ENCODE peak calls at places on chromosomes 16 and 17, in seven cellular contexts. E is fibroblast of the aortic adventitia, Z is prostate gland, S is sigmoid colon, G is lower leg skin, Y is HCT116, T is PC-9. O is an unnamed sample.

GRCh38 chr16:31185339-31185738 is 5.4 kb downstream of the FUS start:
- DNase-seq in E (no peak), Z (no peak), S (no peak), G (no peak), Y (no peak), T (no peak), O (no peak)

GRCh38 chr16:85316944-85317343 is 204.7 kb upstream of the CIBAR2 start:
- DNase-seq in E (no peak), Z (no peak), S (no peak), G (no peak), Y (no peak), T (no peak), O (no peak)

GRCh38 chr17:46964315-46965265 is 14.5 kb downstream of the RPRML start:
- DNase-seq in E (peak; percentile 40), Z (no peak), S (peak; percentile 9), G (no peak), Y (no peak), T (no peak), O (no peak)

GRCh38 chr17:29608986-29609385 is 13.7 kb downstream of the CORO6 start:
- DNase-seq in E (no peak), Z (no peak), S (peak; percentile 63), G (no peak), Y (no peak), T (no peak), O (no peak)

GRCh38 chr16:13554020-13554419 is 365.9 kb upstream of the ERCC4 start:
- DNase-seq in E (no peak), Z (no peak), S (no peak), G (no peak), Y (no peak), T (no peak), O (no peak)

GRCh38 chr16:85197611-85198566 is 85.6 kb upstream of the CIBAR2 start:
- DNase-seq in E (no peak), Z (no peak), S (no peak), G (no peak), Y (no peak), T (no peak), O (no peak)

GRCh38 chr17:1871743-1872142 is 41.9 kb downstream of the RPA1 start:
- DNase-seq in E (no peak), Z (no peak), S (no peak), G (no peak), Y (no peak), T (no peak), O (no peak)

GRCh38 chr17:33989357-33990148 is 265.5 kb upstream of the CCL2 start:
- DNase-seq in E (no peak), Z (no peak), S (no peak), G (no peak), Y (no peak), T (no peak), O (no peak)

GRCh38 chr16:56936950-56937349 is 5.0 kb downstream of the HERPUD1 start:
- DNase-seq in E (peak; percentile 35), Z (no peak), S (no peak), G (no peak), Y (no peak), T (no peak), O (no peak)

GRCh38 chr16:8751481-8752311 is 45.7 kb downstream of the TMEM186 start:
- DNase-seq in E (peak; percentile 70), Z (no peak), S (peak; percentile 24), G (no peak), Y (peak; percentile 12), T (peak; percentile 69), O (peak; percentile 26)

GRCh38 chr16:3654249-3654991 is at the start of gene DNASE1:
- DNase-seq in E (peak; percentile 52), Z (no peak), S (peak; percentile 71), G (peak; percentile 89), Y (peak; percentile 47), T (no peak), O (no peak)
- H3K4me3 ChIP-seq in E (no peak within 1 kb of the TSS), Z (no peak within 1 kb of the TSS), S (no peak within 1 kb of the TSS), G (no peak within 1 kb of the TSS), Y (no peak within 1 kb of the TSS), T (no peak within 1 kb of the TSS), O (no peak within 1 kb of the TSS)

DNA sequence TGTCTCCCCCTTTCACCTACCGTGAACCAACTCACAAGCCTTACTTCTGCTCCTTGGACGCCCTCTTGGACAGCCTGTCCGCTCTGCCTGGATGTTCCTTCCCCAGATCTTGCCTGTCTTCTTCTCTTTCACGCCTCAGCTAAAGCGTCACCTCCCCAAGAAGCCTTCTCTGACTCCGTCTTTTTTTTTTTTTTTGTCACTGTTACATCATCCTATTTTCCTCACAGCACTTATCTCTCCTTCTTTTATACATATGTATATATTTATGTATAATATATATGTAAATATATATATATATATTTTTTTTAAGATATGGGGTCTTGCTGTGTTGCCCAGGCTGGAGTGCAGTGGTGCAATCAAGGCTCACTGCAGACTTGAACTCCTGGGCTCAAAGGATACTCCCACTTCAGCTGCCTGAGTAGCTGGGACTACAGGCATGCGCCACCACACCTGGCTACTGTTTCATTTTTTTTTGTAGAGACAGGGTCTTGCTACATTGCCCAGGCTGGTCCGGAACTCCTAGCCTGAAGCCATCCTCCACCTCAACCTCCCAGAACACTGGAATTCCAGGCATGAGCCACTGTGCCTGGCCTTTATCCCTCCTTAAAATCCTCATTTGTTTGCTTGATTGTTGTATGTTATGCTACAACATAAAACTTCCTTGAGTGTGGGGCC is 16.5 kb upstream of the AKTIP start:
- DNase-seq in E (no peak), Z (no peak), S (no peak), G (no peak), Y (no peak), T (no peak), O (no peak)
- H3K4me3 ChIP-seq in E (no peak overlapping the region), Z (no peak overlapping the region), S (no peak overlapping the region), G (no peak overlapping the region), Y (no peak overlapping the region), T (no peak overlapping the region), O (no peak overlapping the region)

DNA sequence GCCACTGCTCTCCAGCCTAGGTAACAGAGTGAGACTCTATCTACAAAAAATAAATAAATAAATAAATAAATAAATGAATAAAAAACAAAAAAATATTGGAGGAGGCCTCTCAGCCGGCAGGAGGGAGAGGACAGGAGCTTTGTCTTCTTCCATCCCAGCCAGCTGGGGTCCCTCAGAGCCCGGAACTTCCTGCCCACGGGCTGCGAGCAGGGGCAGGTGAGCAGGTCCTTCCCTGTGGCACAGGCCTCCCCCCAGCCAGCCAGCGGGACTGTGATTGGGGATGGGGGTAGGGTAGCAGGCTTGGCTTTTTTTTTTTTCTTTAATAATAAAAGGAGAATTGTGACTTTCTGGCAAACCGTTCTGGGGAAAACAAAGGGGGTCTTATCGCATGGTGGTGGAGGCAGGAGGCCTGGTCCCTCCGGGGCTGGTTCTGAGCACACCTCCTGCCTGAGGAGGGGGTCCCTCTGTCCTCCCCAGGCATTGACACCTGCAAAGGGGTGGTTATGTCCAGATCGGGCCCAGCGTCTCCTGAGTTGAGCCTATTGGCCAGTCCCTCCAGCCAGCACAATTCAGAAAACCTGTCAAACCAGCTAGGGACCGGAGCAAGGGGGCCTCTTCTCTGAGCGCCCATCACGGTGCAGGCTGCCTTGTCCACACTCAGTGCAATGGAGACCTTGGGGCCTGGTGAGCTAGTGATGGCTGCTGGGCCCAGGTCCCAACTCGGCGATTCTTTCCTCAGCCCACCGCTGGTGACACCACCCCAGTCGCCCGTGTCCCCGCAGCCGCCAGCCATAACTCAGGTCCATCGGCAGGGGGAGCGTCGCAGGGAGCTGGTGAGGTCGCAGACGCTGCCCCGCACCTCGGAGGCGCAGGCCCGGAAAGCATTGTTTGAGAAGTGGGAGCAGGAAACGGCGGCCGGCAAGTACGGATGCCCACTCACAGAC is 10.3 kb downstream of the SMTNL2 start:
- DNase-seq in E (no peak), Z (no peak), S (no peak), G (no peak), Y (no peak), T (no peak), O (no peak)
- H3K4me3 ChIP-seq in E (no peak overlapping the region), Z (no peak overlapping the region), S (no peak overlapping the region), G (no peak overlapping the region), Y (no peak overlapping the region), T (no peak overlapping the region), O (no peak overlapping the region)

DNA sequence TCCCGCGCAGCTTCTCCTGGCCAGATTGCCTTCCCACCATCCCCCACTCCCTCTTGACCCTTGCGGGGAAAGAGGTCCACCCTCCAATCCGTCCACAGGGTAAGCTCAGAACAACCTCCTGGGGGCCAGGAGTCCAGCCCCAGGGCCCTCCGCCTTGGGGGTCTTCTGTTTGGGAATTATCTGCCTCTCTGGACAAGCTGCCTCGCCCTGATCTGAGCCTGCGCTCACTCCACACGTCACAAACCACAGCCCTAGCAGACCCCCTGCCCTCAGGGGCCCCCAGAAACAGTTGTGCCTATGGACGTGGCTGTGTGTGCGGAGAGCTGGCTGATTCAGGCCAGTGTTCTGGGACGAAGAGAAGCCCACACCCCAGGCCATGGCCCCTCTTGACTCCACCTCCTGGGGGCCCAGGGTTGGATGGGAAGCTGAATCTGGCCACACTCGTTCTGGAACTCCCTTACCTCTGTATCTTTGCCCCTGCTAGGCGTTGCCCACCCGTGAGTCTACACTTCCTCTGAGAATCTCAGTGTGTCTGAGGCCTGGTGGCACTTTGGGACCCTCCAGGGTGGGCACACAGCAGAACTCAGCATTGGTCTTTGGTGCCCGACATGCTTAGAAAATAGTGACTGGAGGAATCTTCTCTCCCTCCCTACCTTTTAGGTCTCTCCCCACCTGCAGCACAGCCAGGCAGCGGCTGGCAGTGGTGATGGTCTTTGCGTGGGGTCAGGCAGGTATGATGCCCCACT is 119.9 kb upstream of the SMURF2 start:
- DNase-seq in E (no peak), Z (no peak), S (peak; percentile 67), G (peak; percentile 85), Y (no peak), T (no peak), O (no peak)
- H3K4me3 ChIP-seq in E (no peak overlapping the region), Z (peak overlapping the region; percentile 37), S (no peak overlapping the region), G (no peak overlapping the region), Y (peak overlapping the region; percentile 76), T (peak overlapping the region; percentile 93), O (no peak overlapping the region)

GRCh38 chr17:78230996-78231931 is at the start of gene TMEM235:
- DNase-seq in E (no peak), Z (no peak), S (no peak), G (no peak), Y (no peak), T (no peak), O (no peak)
- H3K4me3 ChIP-seq in E (no peak within 1 kb of the TSS), Z (no peak within 1 kb of the TSS), S (no peak within 1 kb of the TSS), G (no peak within 1 kb of the TSS), Y (no peak within 1 kb of the TSS), T (no peak within 1 kb of the TSS), O (no peak within 1 kb of the TSS)

GRCh38 chr17:45430006-45430737 is 2.5 kb downstream of the ARHGAP27 start:
- DNase-seq in E (no peak), Z (no peak), S (no peak), G (no peak), Y (no peak), T (no peak), O (no peak)
- H3K4me3 ChIP-seq in E (no peak overlapping the region), Z (peak overlapping the region; percentile 43), S (no peak overlapping the region), G (no peak overlapping the region), Y (no peak overlapping the region), T (peak overlapping the region; percentile 96), O (peak overlapping the region; percentile 18)

GRCh38 chr17:37571674-37572073 is 37.5 kb downstream of the SYNRG start:
- DNase-seq in E (peak; percentile 1), Z (no peak), S (no peak), G (no peak), Y (no peak), T (no peak), O (no peak)
- H3K4me3 ChIP-seq in E (no peak overlapping the region), Z (no peak overlapping the region), S (no peak overlapping the region), G (no peak overlapping the region), Y (no peak overlapping the region), T (no peak overlapping the region), O (no peak overlapping the region)

DNA sequence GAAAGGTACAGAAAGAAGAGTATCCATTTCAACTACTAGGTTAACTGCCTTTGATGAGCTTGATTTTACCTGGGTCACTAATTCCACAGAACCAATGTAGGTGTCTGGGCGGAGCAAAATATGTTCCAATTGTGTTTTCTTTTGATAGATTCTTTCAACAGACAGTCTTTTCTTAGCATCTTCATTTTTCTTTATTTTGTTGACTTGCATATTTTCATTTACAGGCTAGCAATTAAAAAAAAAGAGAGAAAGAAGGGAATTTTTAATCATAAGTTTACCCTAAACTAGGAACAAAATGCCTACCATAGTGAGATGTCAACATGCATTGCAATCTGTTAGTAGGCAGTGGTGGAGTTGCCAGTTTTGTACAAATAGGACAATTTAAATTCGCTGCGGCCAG is 1.0 kb downstream of the TOP2A start:
- DNase-seq in E (no peak), Z (no peak), S (no peak), G (no peak), Y (no peak), T (no peak), O (no peak)
- H3K4me3 ChIP-seq in E (peak overlapping the region; percentile 84), Z (no peak overlapping the region), S (no peak overlapping the region), G (no peak overlapping the region), Y (peak overlapping the region; percentile 81), T (peak overlapping the region; percentile 93), O (peak overlapping the region; percentile 82)